ENCODE peak calls at places on chromosome 1, in six cellular contexts. A is brain microvascular endothelial cell; D is mammary epithelial cell; U is CD8-positive, alpha-beta T cell; E is esophagus squamous epithelium; R is astrocyte. H is an unnamed sample.

GRCh38 chr1:225915538-225915991 is 8.5 kb downstream of the PYCR2 start:
- DNase-seq in D (no peak), E (no peak), U (no peak), A (no peak), R (peak), H (peak)

GRCh38 chr1:63119575-63120155 is 202.7 kb upstream of the FOXD3 start:
- DNase-seq in D (no peak), A (no peak), R (no peak), U (no peak), E (no peak), H (no peak)

GRCh38 chr1:172977296-172978027 is 73.3 kb downstream of the TNFSF18 start:
- DNase-seq in R (no peak), D (no peak), A (no peak), U (no peak), E (no peak), H (no peak)

GRCh38 chr1:17434016-17434415 is 5.5 kb downstream of the RCC2 start:
- DNase-seq in R (no peak), D (no peak), A (no peak), U (no peak), E (no peak), H (no peak)

GRCh38 chr1:117658676-117659075 is 52.8 kb downstream of the TENT5C start:
- DNase-seq in E (no peak), A (no peak), R (no peak), U (peak), D (no peak), H (no peak)

GRCh38 chr1:4132525-4133308 is 232.6 kb upstream of the C1orf174 start:
- DNase-seq in A (no peak), R (no peak), D (no peak), E (no peak), U (no peak), H (no peak)

GRCh38 chr1:233704125-233704881 is 90.4 kb downstream of the KCNK1 start:
- DNase-seq in A (no peak), U (no peak), R (peak), E (no peak), D (peak), H (no peak)

GRCh38 chr1:234731371-234732085 is 121.5 kb upstream of the IRF2BP2 start:
- DNase-seq in D (peak), E (no peak), R (peak), A (peak), U (no peak), H (peak)

GRCh38 chr1:231216515-231216914 is 24.5 kb upstream of the GNPAT start:
- DNase-seq in A (no peak), D (peak), U (no peak), E (no peak), R (no peak), H (peak)

GRCh38 chr1:23561076-23561812 is 1.9 kb upstream of the ID3 start:
- DNase-seq in E (no peak), D (no peak), R (no peak), A (no peak), U (no peak), H (no peak)

GRCh38 chr1:23561813-23562100 is 2.5 kb upstream of the ID3 start:
- DNase-seq in D (no peak), A (no peak), U (no peak), R (peak), E (no peak), H (peak)

GRCh38 chr1:23563755-23564374 is 4.6 kb upstream of the ID3 start:
- DNase-seq in A (no peak), R (no peak), E (no peak), U (no peak), D (no peak), H (no peak)

GRCh38 chr1:23562138-23562819 is 3.0 kb upstream of the ID3 start:
- DNase-seq in D (peak), R (peak), E (peak), U (no peak), A (peak), H (peak)

GRCh38 chr1:23563003-23563402 is 3.7 kb upstream of the ID3 start:
- DNase-seq in U (no peak), D (no peak), R (no peak), E (no peak), A (no peak), H (no peak)
- H3K27ac ChIP-seq in U (no peak), D (no peak), R (peak), E (peak), A (peak), H (peak)

DNA sequence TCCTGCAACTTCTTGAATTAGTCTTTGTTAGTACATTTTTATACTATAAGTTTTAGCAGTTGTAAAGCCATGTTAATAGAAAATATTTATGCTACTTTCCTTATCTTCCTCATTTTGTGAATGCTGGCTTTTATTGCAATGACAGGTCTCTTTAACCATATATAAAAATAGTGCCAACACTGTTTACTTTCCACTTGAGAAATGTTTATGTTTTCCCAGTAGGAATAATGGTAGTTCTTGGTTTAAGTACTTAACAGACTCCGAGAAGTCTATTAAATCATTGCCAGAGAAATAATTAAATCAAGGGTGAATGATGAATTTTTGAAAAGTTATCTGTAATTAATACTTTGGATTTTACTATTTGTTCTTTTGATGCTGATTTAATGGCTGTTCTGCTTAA is 9.7 kb downstream of the CHML start:
- DNase-seq in R (no peak), A (no peak), D (no peak), E (no peak), U (no peak), H (no peak)
- H3K27ac ChIP-seq in R (no peak), A (no peak), D (no peak), E (no peak), U (no peak), H (no peak)

GRCh38 chr1:80536464-80536863 is 1264.3 kb upstream of the ADGRL2 start:
- DNase-seq in D (no peak), U (no peak), A (no peak), E (no peak), R (no peak), H (no peak)

GRCh38 chr1:80540605-80541004 is 1260.1 kb upstream of the ADGRL2 start:
- DNase-seq in D (no peak), R (no peak), U (no peak), A (no peak), E (no peak), H (peak)

GRCh38 chr1:80540149-80540548 is 1260.6 kb upstream of the ADGRL2 start:
- DNase-seq in D (no peak), A (no peak), U (no peak), R (no peak), E (no peak), H (no peak)

GRCh38 chr1:80542231-80542630 is 1258.5 kb upstream of the ADGRL2 start:
- DNase-seq in A (peak), U (no peak), R (peak), D (peak), E (no peak), H (peak)
- H3K27ac ChIP-seq in A (no peak), U (no peak), R (no peak), D (no peak), E (no peak), H (no peak)

GRCh38 chr1:2230781-2231666 is 2.9 kb downstream of the SKI start:
- DNase-seq in R (no peak), E (no peak), D (peak), A (no peak), U (peak), H (no peak)

GRCh38 chr1:2231667-2232254 is 3.6 kb downstream of the SKI start:
- DNase-seq in D (peak), A (peak), R (peak), U (peak), E (no peak), H (peak)

GRCh38 chr1:2228684-2229031 is 539 bp downstream of the SKI start:
- DNase-seq in R (no peak), U (no peak), E (no peak), D (no peak), A (no peak), H (no peak)

GRCh38 chr1:2229032-2229920 is 1.2 kb downstream of the SKI start:
- DNase-seq in A (no peak), R (peak), U (no peak), D (peak), E (no peak), H (no peak)

DNA sequence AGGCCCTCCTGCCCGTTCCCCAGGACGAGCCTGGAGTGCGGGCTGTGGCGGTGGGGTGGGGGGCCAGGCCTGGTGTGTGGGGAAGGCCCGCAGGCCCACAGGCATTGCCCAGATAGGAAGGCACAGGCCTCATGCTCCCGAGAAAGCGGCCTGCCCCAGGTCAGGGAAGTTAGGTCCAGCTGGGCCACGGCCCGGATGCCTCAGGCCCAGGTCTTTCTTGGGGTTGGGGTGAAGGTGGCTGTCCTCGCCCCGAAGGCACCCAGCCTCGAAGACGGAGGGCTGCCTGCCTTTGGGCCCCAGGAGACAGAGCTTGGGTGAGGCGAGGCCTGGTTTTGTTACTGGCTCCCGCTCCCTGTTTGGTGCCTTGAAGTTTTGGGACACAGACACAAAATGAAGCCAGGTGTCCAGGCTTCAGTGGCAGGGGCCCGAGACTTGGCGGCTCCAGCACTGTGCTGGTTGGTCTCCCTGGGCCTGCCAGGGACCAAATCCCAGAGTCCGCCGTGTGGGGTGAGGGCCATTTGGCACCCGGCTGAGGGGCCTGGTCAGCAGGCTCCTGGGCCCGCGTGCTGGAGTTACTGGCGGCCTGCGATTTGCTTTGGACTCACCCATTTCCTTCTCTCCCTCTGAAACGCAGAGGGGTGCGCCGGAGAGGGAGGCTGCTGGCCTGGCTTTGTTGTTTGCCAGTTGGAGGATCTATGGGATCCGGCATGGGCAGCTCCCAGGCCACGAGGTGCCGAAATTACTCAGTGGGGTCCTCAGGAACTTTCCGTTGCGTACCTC is 2.0 kb downstream of the SKI start:
- DNase-seq in R (peak), U (no peak), A (no peak), D (peak), E (no peak), H (no peak)
- H3K27ac ChIP-seq in R (peak), U (peak), A (peak), D (peak), E (peak), H (peak)

DNA sequence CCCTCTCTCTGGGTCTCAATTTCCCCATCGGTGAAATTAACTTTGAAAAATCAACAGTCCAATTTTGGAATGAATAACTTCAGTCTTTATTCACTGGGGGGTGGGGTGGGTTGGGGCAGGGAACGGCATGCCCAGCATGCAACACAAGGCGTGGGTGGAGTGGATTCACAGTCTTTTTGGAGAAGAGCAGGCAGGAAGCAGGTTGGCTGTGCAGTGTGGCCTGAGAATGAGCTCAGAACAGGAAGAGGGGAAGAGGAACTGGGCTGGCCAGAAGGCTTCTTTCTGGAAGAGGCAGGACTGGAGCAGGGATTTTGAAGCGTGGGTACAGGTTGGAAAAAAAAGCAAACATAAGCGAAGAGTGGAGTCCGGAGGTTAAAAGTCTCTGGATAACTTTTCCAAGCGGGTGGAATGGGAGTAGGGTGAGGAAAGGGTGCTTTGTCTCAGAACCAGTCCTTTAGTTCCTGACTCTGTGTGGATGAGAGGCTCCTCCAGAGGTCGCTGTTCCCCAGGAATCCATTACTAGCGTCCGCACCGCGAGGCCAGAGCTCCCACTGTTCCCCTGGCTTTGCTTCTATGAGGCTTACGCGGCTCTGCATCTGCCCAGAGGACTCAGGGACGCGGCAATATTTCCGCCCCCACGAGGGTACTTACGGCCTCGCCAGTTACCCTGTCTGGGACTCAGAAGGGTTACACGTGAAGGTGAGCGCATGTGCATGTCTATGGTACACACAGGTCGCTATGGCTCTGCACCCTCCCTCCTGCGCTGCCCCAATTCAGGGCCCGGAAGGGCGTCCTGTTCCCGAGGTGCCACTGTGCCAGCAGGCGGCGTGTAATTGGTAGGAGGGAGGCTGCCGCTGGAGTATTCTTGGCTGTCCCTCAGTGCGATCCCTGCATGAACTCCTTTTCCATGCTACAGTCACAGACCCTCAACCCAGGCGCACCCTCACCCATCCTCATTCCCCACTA is 5.5 kb upstream of the FOXD2 start:
- DNase-seq in R (peak), U (peak), A (peak), D (peak), E (no peak), H (no peak)
- H3K27ac ChIP-seq in R (no peak), U (no peak), A (peak), D (peak), E (no peak), H (no peak)

GRCh38 chr1:112826217-112826944 is 111.2 kb upstream of the PPM1J start:
- DNase-seq in R (no peak), D (no peak), A (no peak), U (no peak), E (no peak), H (no peak)
- H3K27ac ChIP-seq in R (no peak), D (no peak), A (no peak), U (no peak), E (no peak), H (no peak)

H was measured in foreskin keratinocyte.